ENCODE peak calls at places on chromosomes 13 and 19, in nine cellular contexts. B is neural crest cell, W is fibroblast of the aortic adventitia, U is AG04450, O is glutamatergic neuron, X is GM10248, R is stomach, A is ovary, G is neural progenitor cell. M is an unnamed sample.

GRCh38 chr19:53881482-53882390 is at the start of gene PRKCG:
- DNase-seq in B (peak), W (no peak), U (no peak), O (peak), X (peak), R (peak), A (peak), G (peak), M (no peak)

GRCh38 chr19:35305181-35305580 is 13.2 kb downstream of the MAG start:
- DNase-seq in B (no peak), W (no peak), U (no peak), O (no peak), X (no peak), R (no peak), A (no peak), G (no peak), M (no peak)

GRCh38 chr19:15107056-15108010 is at the start of gene SYDE1:
- DNase-seq in B (peak), W (peak), U (no peak), O (peak), X (no peak), R (no peak), A (peak), G (peak), M (no peak)

GRCh38 chr19:55304279-55304978 is 20.6 kb downstream of the BRSK1 start:
- DNase-seq in B (peak), W (peak), U (no peak), O (peak), X (peak), R (peak), A (peak), G (peak), M (no peak)

GRCh38 chr13:21012841-21013681 is 48.3 kb downstream of the LATS2 start:
- DNase-seq in B (no peak), W (peak), U (no peak), O (no peak), X (no peak), R (no peak), A (no peak), G (no peak), M (no peak)

GRCh38 chr19:3849092-3849491 is 19.7 kb downstream of the ZFR2 start:
- DNase-seq in B (peak), W (no peak), U (no peak), O (peak), X (no peak), R (peak), A (no peak), G (peak), M (no peak)

GRCh38 chr19:48111280-48111679 is 663 bp upstream of the PLA2G4C start:
- DNase-seq in B (no peak), W (no peak), U (no peak), O (no peak), X (no peak), R (no peak), A (no peak), G (no peak), M (no peak)

GRCh38 chr13:85140192-85140591 is 659.0 kb downstream of the SLITRK6 start:
- DNase-seq in B (no peak), W (no peak), U (no peak), O (no peak), X (no peak), R (no peak), A (no peak), G (no peak), M (no peak)

GRCh38 chr19:13817018-13817614 is 21.9 kb downstream of the ZSWIM4 start:
- DNase-seq in B (no peak), W (no peak), U (no peak), O (peak), X (no peak), R (peak), A (no peak), G (peak), M (no peak)

GRCh38 chr13:48626077-48626449 is 27.7 kb upstream of the CYSLTR2 start:
- DNase-seq in B (no peak), W (peak), U (no peak), O (no peak), X (no peak), R (no peak), A (peak), G (no peak), M (no peak)

GRCh38 chr19:48117515-48118330 is 7.1 kb upstream of the PLA2G4C start:
- DNase-seq in B (no peak), W (no peak), U (no peak), O (no peak), X (no peak), R (no peak), A (no peak), G (no peak), M (no peak)

GRCh38 chr13:39566216-39566869 is 36.6 kb downstream of the LHFPL6 start:
- DNase-seq in B (no peak), W (no peak), U (no peak), O (no peak), X (no peak), R (no peak), A (no peak), G (no peak), M (no peak)

GRCh38 chr13:98223741-98224140 is 46.7 kb upstream of the RNF113B start:
- DNase-seq in B (no peak), W (no peak), U (no peak), O (no peak), X (no peak), R (no peak), A (no peak), G (no peak), M (no peak)

GRCh38 chr13:98221234-98221633 is 44.2 kb upstream of the RNF113B start:
- DNase-seq in B (no peak), W (peak), U (no peak), O (no peak), X (no peak), R (no peak), A (no peak), G (no peak), M (no peak)

GRCh38 chr13:98222081-98222554 is 45.0 kb upstream of the RNF113B start:
- DNase-seq in B (no peak), W (peak), U (no peak), O (no peak), X (no peak), R (peak), A (no peak), G (no peak), M (peak)

GRCh38 chr13:98224557-98224956 is 47.5 kb upstream of the RNF113B start:
- DNase-seq in B (no peak), W (no peak), U (no peak), O (no peak), X (no peak), R (no peak), A (no peak), G (no peak), M (no peak)

GRCh38 chr13:98222816-98223215 is 45.7 kb upstream of the RNF113B start:
- DNase-seq in B (no peak), W (no peak), U (no peak), O (no peak), X (no peak), R (no peak), A (no peak), G (no peak), M (no peak)
- TF ChIP-seq CTCF in B (no peak), W (no peak), U (no peak), O (no peak), X (no peak), R (no peak), A (no peak), G (no peak), M (no peak)

GRCh38 chr13:43782686-43783085 is 4.1 kb downstream of the ENOX1 start:
- DNase-seq in B (no peak), W (no peak), U (no peak), O (no peak), X (no peak), R (no peak), A (no peak), G (no peak), M (no peak)
- TF ChIP-seq CTCF in B (no peak), W (no peak), U (no peak), O (no peak), X (no peak), R (no peak), A (no peak), G (no peak), M (no peak)

GRCh38 chr19:45820413-45821102 is 5.5 kb upstream of the RSPH6A start:
- DNase-seq in B (no peak), W (no peak), U (no peak), O (no peak), X (no peak), R (no peak), A (no peak), G (no peak), M (no peak)

GRCh38 chr19:45821103-45821521 is 6.0 kb upstream of the RSPH6A start:
- DNase-seq in B (no peak), W (no peak), U (no peak), O (no peak), X (no peak), R (no peak), A (no peak), G (no peak), M (no peak)

GRCh38 chr19:45822716-45823115 is 7.6 kb upstream of the RSPH6A start:
- DNase-seq in B (no peak), W (no peak), U (no peak), O (no peak), X (no peak), R (no peak), A (no peak), G (no peak), M (no peak)

GRCh38 chr19:45823182-45823581 is 8.1 kb upstream of the RSPH6A start:
- DNase-seq in B (no peak), W (no peak), U (no peak), O (no peak), X (no peak), R (no peak), A (no peak), G (no peak), M (no peak)

DNA sequence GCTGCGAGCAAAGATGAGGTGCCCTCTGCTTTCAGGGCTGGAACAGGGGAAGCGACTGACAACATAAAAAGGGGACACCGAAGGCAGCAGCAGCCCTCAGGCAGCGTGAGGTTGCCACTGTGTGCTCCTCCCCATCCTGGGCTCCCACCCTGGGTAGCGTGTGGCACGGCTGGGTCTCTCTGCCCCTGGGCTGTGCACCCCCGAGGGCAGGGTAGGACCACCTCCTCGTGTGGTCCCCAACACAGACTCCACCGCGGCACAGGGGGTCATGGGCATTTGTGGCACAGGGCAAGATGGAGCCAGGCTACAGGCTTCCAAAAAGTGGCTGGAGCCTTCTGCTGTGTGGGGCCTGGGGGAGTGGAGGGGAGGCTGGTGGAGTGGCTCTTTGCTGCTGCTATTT is 6.5 kb upstream of the RSPH6A start:
- DNase-seq in B (no peak), W (no peak), U (no peak), O (no peak), X (no peak), R (no peak), A (no peak), G (no peak), M (no peak)
- TF ChIP-seq CTCF in B (no peak), W (no peak), U (no peak), O (no peak), X (no peak), R (no peak), A (no peak), G (no peak), M (no peak)

GRCh38 chr19:50646074-50646807 is 3.0 kb upstream of the C19orf81 start:
- DNase-seq in B (no peak), W (peak), U (no peak), O (no peak), X (no peak), R (no peak), A (no peak), G (no peak), M (peak)

GRCh38 chr19:50640368-50640767 is 687 bp upstream of the SYT3 start:
- DNase-seq in B (no peak), W (no peak), U (no peak), O (no peak), X (no peak), R (no peak), A (no peak), G (no peak), M (no peak)

GRCh38 chr19:50645107-50645506 is 4.1 kb upstream of the C19orf81 start:
- DNase-seq in B (no peak), W (no peak), U (no peak), O (no peak), X (no peak), R (no peak), A (no peak), G (no peak), M (no peak)

GRCh38 chr19:50647879-50648615 is 1.2 kb upstream of the C19orf81 start:
- DNase-seq in B (no peak), W (no peak), U (no peak), O (no peak), X (no peak), R (no peak), A (no peak), G (no peak), M (no peak)

GRCh38 chr19:50644315-50644915 is 4.7 kb upstream of the SYT3 start:
- DNase-seq in B (no peak), W (no peak), U (no peak), O (no peak), X (no peak), R (no peak), A (no peak), G (no peak), M (no peak)
- TF ChIP-seq CTCF in B (no peak), W (no peak), U (no peak), O (no peak), X (no peak), R (no peak), A (no peak), G (no peak), M (no peak)

GRCh38 chr19:8515317-8515716 is 1.4 kb upstream of the ZNF414 start:
- DNase-seq in B (no peak), W (no peak), U (no peak), O (no peak), X (no peak), R (no peak), A (no peak), G (no peak), M (no peak)
- TF ChIP-seq CTCF in B (no peak), W (no peak), U (no peak), O (no peak), X (no peak), R (no peak), A (no peak), G (no peak), M (no peak)

DNA sequence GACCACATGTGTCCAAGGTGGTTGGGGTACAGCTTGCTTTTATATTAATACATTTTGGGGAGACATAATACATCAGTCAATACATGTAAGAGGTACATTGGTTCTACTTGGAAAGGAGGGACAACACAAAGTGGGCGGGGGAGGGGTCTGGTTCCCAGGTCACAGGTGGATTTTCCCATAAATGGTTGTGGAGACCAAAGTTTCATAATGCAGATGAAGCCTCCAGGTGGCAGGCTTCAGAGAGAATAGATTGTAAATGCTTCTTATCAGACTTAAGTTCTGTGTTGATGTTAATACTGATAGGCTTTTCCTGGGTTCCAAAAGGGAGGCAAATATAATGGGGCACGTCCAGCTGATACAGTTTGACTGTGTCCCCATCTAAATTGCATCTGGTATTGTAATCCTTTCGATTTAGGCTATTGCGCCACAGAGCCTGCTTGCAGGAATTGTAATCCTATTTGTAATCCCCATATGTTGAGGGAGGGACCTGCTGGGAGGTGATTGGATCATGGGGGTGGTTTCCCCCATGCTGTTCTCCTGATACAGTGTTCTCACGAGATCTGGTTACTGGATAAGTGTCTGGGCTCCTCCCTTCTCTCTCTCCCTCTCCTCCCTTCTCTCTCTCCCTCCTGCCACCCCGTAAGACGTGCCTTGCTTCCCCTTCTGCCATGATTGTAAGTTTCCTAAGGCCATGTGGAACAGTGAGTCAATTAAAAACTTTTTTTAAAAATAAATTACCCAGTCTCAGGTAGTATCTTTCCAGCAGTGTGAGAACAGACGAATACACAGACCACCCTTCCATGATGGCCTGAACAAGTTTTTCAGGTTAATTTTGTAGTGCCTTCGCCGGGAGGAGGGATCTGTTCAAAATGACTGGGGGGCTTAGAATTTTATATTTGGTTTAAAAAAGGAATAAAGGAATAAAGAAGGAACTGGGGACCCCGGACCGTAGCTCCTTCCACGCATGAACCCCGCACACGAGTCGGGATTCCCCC is 44.9 kb downstream of the ZNF823 start:
- DNase-seq in B (no peak), W (peak), U (no peak), O (no peak), X (no peak), R (no peak), A (no peak), G (peak), M (peak)
- TF ChIP-seq CTCF in B (no peak), W (no peak), U (no peak), O (no peak), X (no peak), R (no peak), A (no peak), G (no peak), M (peak)

DNA sequence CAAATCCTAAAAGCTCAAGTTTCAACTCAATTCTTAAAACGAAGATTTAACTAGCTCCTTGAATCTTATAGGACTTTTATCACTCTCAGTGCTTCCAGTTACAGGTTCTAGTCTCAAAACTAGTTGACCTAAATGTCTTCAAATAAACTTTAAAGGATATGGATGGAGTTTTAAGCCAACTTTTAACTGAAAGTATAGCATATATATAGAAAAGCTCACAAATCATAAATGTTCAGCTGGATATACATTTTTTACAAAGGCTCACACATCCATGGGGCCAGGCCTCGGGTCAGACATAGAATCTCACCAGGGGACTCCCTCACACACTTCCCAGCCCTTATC is 47.1 kb upstream of the ARHGEF7 start:
- DNase-seq in B (no peak), W (no peak), U (no peak), O (no peak), X (no peak), R (no peak), A (no peak), G (no peak), M (no peak)
- TF ChIP-seq CTCF in B (peak), W (no peak), U (no peak), O (peak), X (no peak), R (peak), A (no peak), G (no peak), M (peak)

GRCh38 chr13:112743451-112744305 is 53.8 kb downstream of the ATP11A start:
- DNase-seq in B (no peak), W (no peak), U (no peak), O (no peak), X (no peak), R (no peak), A (no peak), G (no peak), M (no peak)

GRCh38 chr13:112747256-112747655 is 57.4 kb downstream of the ATP11A start:
- DNase-seq in B (no peak), W (no peak), U (no peak), O (no peak), X (no peak), R (no peak), A (no peak), G (no peak), M (no peak)

GRCh38 chr13:112744306-112745021 is 54.6 kb downstream of the ATP11A start:
- DNase-seq in B (no peak), W (peak), U (no peak), O (no peak), X (no peak), R (no peak), A (no peak), G (no peak), M (peak)

GRCh38 chr13:112748947-112749346 is 59.1 kb downstream of the ATP11A start:
- DNase-seq in B (no peak), W (peak), U (no peak), O (no peak), X (no peak), R (no peak), A (no peak), G (no peak), M (no peak)

GRCh38 chr13:112746044-112746443 is 56.2 kb downstream of the ATP11A start:
- DNase-seq in B (no peak), W (no peak), U (no peak), O (no peak), X (no peak), R (no peak), A (no peak), G (no peak), M (no peak)
- TF ChIP-seq CTCF in B (no peak), W (no peak), U (no peak), O (no peak), X (no peak), R (no peak), A (no peak), G (no peak), M (no peak)

M was measured in HFFc6.